ENCODE peak calls at places on chromosomes 7 and 10, in six cellular contexts. One of them, this sample, is unnamed.

GRCh38 chr10:106652279-106652678 is 512.2 kb downstream of the SORCS1 start:
- DNase-seq in A673: peak
- DNase-seq in D341Med: no peak
- DNase-seq in activated CD8-positive, alpha-beta memory T cell treated with anti-CD3 and anti-CD28 coated beads, Interleukin-2, amount 10 ng/mL, durations not matched to agents 7 days and 5 days: no peak
- DNase-seq in T follicular helper cell: no peak
- DNase-seq in Kasumi-1: no peak
- DNase-seq in this sample: no peak

GRCh38 chr10:133201948-133202725 is 27.9 kb upstream of the UTF1 start:
- DNase-seq in A673: no peak
- DNase-seq in D341Med: no peak
- DNase-seq in activated CD8-positive, alpha-beta memory T cell treated with anti-CD3 and anti-CD28 coated beads, Interleukin-2, amount 10 ng/mL, durations not matched to agents 7 days and 5 days: no peak
- DNase-seq in T follicular helper cell: no peak
- DNase-seq in Kasumi-1: no peak
- DNase-seq in this sample: no peak

GRCh38 chr7:142357953-142358520 is 100.2 kb upstream of the PRSS58 start:
- DNase-seq in A673: peak
- DNase-seq in D341Med: peak
- DNase-seq in activated CD8-positive, alpha-beta memory T cell treated with anti-CD3 and anti-CD28 coated beads, Interleukin-2, amount 10 ng/mL, durations not matched to agents 7 days and 5 days: no peak
- DNase-seq in T follicular helper cell: no peak
- DNase-seq in Kasumi-1: peak
- DNase-seq in this sample: peak

GRCh38 chr10:69558559-69558958 is 14.7 kb downstream of the NEUROG3 start:
- DNase-seq in A673: no peak
- DNase-seq in D341Med: no peak
- DNase-seq in activated CD8-positive, alpha-beta memory T cell treated with anti-CD3 and anti-CD28 coated beads, Interleukin-2, amount 10 ng/mL, durations not matched to agents 7 days and 5 days: peak
- DNase-seq in T follicular helper cell: no peak
- DNase-seq in Kasumi-1: no peak
- DNase-seq in this sample: no peak

GRCh38 chr7:152465118-152465387 is 29.2 kb upstream of the KMT2C start:
- DNase-seq in A673: no peak
- DNase-seq in D341Med: no peak
- DNase-seq in activated CD8-positive, alpha-beta memory T cell treated with anti-CD3 and anti-CD28 coated beads, Interleukin-2, amount 10 ng/mL, durations not matched to agents 7 days and 5 days: no peak
- DNase-seq in T follicular helper cell: no peak
- DNase-seq in Kasumi-1: no peak
- DNase-seq in this sample: no peak

GRCh38 chr7:7761340-7761973 is 43.0 kb upstream of the RPA3 start:
- DNase-seq in A673: peak
- DNase-seq in D341Med: no peak
- DNase-seq in activated CD8-positive, alpha-beta memory T cell treated with anti-CD3 and anti-CD28 coated beads, Interleukin-2, amount 10 ng/mL, durations not matched to agents 7 days and 5 days: no peak
- DNase-seq in T follicular helper cell: no peak
- DNase-seq in Kasumi-1: peak
- DNase-seq in this sample: peak

GRCh38 chr7:154841731-154842331 is 161.1 kb downstream of the PAXIP1 start:
- DNase-seq in A673: peak
- DNase-seq in D341Med: no peak
- DNase-seq in activated CD8-positive, alpha-beta memory T cell treated with anti-CD3 and anti-CD28 coated beads, Interleukin-2, amount 10 ng/mL, durations not matched to agents 7 days and 5 days: no peak
- DNase-seq in T follicular helper cell: no peak
- DNase-seq in Kasumi-1: no peak
- DNase-seq in this sample: no peak

GRCh38 chr10:21926949-21927348 is 76.6 kb downstream of the DNAJC1 start:
- DNase-seq in A673: peak
- DNase-seq in D341Med: no peak
- DNase-seq in activated CD8-positive, alpha-beta memory T cell treated with anti-CD3 and anti-CD28 coated beads, Interleukin-2, amount 10 ng/mL, durations not matched to agents 7 days and 5 days: no peak
- DNase-seq in T follicular helper cell: no peak
- DNase-seq in Kasumi-1: no peak
- DNase-seq in this sample: peak

GRCh38 chr10:129438024-129438423 is 29.0 kb upstream of the MGMT start:
- DNase-seq in A673: no peak
- DNase-seq in D341Med: no peak
- DNase-seq in activated CD8-positive, alpha-beta memory T cell treated with anti-CD3 and anti-CD28 coated beads, Interleukin-2, amount 10 ng/mL, durations not matched to agents 7 days and 5 days: no peak
- DNase-seq in T follicular helper cell: no peak
- DNase-seq in Kasumi-1: no peak
- DNase-seq in this sample: no peak

This sample was measured in SK-MEL-5.